ENCODE peak calls at places on chromosomes 5 and 9, in four cellular contexts. P is GM23248, F is cardiac septum, I is activated T-helper 1 cell treated with Interleukin-2 at 50 U/mL for 16 hours. B is an unnamed sample.

GRCh38 chr5:126995039-126995438 is 35.3 kb downstream of the MARCHF3 start:
- DNase-seq in P (no peak), I (no peak), F (no peak), B (no peak)

GRCh38 chr9:131714161-131714646 is 25.7 kb downstream of the RAPGEF1 start:
- DNase-seq in F (peak; percentile 75), P (peak; percentile 97), I (no peak), B (no peak)

GRCh38 chr9:88991066-88992030 is at the start of gene S1PR3:
- DNase-seq in F (peak; percentile 83), I (no peak), P (peak; percentile 71), B (peak; percentile 75)

GRCh38 chr5:87383216-87383615 is 29.5 kb downstream of the CCNH start:
- DNase-seq in I (no peak), P (peak; percentile 24), F (no peak), B (no peak)

GRCh38 chr9:131031642-131032005 is 22.6 kb downstream of the LAMC3 start:
- DNase-seq in F (no peak), I (no peak), P (no peak), B (no peak)

GRCh38 chr5:153520952-153521351 is 30.5 kb downstream of the GRIA1 start:
- DNase-seq in F (no peak), P (peak; percentile 40), I (no peak), B (no peak)

GRCh38 chr5:10501554-10502075 is 59.9 kb downstream of the ROPN1L start:
- DNase-seq in I (no peak), F (no peak), P (no peak), B (no peak)

GRCh38 chr5:77194762-77195161 is 15.7 kb upstream of the PDE8B start:
- DNase-seq in F (no peak), I (no peak), P (no peak), B (no peak)

GRCh38 chr9:21568484-21568883 is 86.4 kb upstream of the IFNE start:
- DNase-seq in F (no peak), I (no peak), P (no peak), B (no peak)

GRCh38 chr9:135227641-135228251 is 140.3 kb downstream of the OLFM1 start:
- DNase-seq in F (peak; percentile 65), I (no peak), P (no peak), B (peak; percentile 40)

GRCh38 chr9:86329649-86330048 is 24.6 kb downstream of the TUT7 start:
- DNase-seq in P (no peak), F (no peak), I (no peak), B (no peak)

GRCh38 chr9:131734165-131734610 is 5.7 kb downstream of the RAPGEF1 start:
- DNase-seq in P (peak; percentile 28), I (no peak), F (no peak), B (peak; percentile 81)

GRCh38 chr5:39201795-39202593 is 17.4 kb downstream of the FYB1 start:
- DNase-seq in F (no peak), P (no peak), I (no peak), B (no peak)

GRCh38 chr5:1100652-1101574 is 10.9 kb downstream of the SLC12A7 start:
- DNase-seq in I (no peak), P (no peak), F (no peak), B (no peak)

GRCh38 chr9:36765077-36765390 is 192.3 kb downstream of the MELK start:
- DNase-seq in P (no peak), F (no peak), I (no peak), B (no peak)

GRCh38 chr9:93453047-93453914 is at the start of gene FAM120AOS:
- DNase-seq in P (peak; percentile 97), I (peak; percentile 71), F (peak; percentile 97), B (peak; percentile 94)

GRCh38 chr5:18305288-18305899 is 671.1 kb downstream of the TAF11L14 start:
- DNase-seq in F (no peak), P (peak; percentile 58), I (no peak), B (no peak)

GRCh38 chr5:122781465-122781864 is 6.6 kb downstream of the SNX2 start:
- DNase-seq in P (no peak), I (no peak), F (no peak), B (no peak)

GRCh38 chr5:59266410-59266809 is 627.1 kb downstream of the PDE4D start:
- DNase-seq in I (no peak), P (no peak), F (no peak), B (no peak)

GRCh38 chr9:83588256-83588655 is 34.7 kb upstream of the IDNK start:
- DNase-seq in F (no peak), I (no peak), P (no peak), B (no peak)

GRCh38 chr5:116778015-116778414 is 203.4 kb upstream of the SEMA6A start:
- DNase-seq in F (no peak), P (no peak), I (no peak), B (no peak)

GRCh38 chr5:149018909-149019443 is 43.9 kb downstream of the SH3TC2 start:
- DNase-seq in P (peak; percentile 45), F (no peak), I (no peak), B (no peak)

GRCh38 chr9:117411547-117411946 is 3.3 kb downstream of the ASTN2 start:
- DNase-seq in F (no peak), P (peak; percentile 51), I (no peak), B (no peak)

GRCh38 chr5:157511656-157512644 is 51.9 kb downstream of the NIPAL4 start:
- DNase-seq in I (no peak), F (peak; percentile 92), P (peak; percentile 99), B (peak; percentile 76)

GRCh38 chr5:171307843-171308452 is 1.1 kb upstream of the TLX3 start:
- DNase-seq in I (no peak), P (no peak), F (no peak), B (peak; percentile 26)

GRCh38 chr5:103216697-103217096 is 41.9 kb upstream of the MACIR start:
- DNase-seq in P (no peak), I (no peak), F (no peak), B (no peak)

GRCh38 chr9:113960748-113961147 is 84.6 kb downstream of the ZNF618 start:
- DNase-seq in P (no peak), I (no peak), F (peak; percentile 46), B (no peak)